ENCODE peak calls at places on chromosomes 13 and 19, in five cellular contexts. One of them, this sample, is unnamed.
A peak's percentile ranks its signal among the peaks of the same experiment; 100 is the strongest.

GRCh38 chr19:45973564-45974338 is at the start of gene NOVA2:
- DNase-seq in ovary: peak; percentile 53
- DNase-seq in thoracic aorta: no peak
- DNase-seq in PC-9: peak; percentile 56
- DNase-seq in HepG2: no peak
- DNase-seq in this sample: no peak

GRCh38 chr13:112885782-112886268 is 83.2 kb upstream of the MCF2L start:
- DNase-seq in ovary: peak; percentile 59
- DNase-seq in thoracic aorta: no peak
- DNase-seq in PC-9: no peak
- DNase-seq in HepG2: peak; percentile 71
- DNase-seq in this sample: peak; percentile 39

GRCh38 chr19:33767898-33768413 is 28.7 kb upstream of the KCTD15 start:
- DNase-seq in ovary: no peak
- DNase-seq in thoracic aorta: no peak
- DNase-seq in PC-9: no peak
- DNase-seq in HepG2: peak; percentile 21
- DNase-seq in this sample: no peak

GRCh38 chr13:34257980-34258379 is 440.0 kb downstream of the RFC3 start:
- DNase-seq in ovary: no peak
- DNase-seq in thoracic aorta: no peak
- DNase-seq in PC-9: no peak
- DNase-seq in HepG2: no peak
- DNase-seq in this sample: no peak

GRCh38 chr13:75226755-75227435 is 255.1 kb downstream of the TBC1D4 start:
- DNase-seq in ovary: no peak
- DNase-seq in thoracic aorta: no peak
- DNase-seq in PC-9: no peak
- DNase-seq in HepG2: no peak
- DNase-seq in this sample: peak; percentile 97

GRCh38 chr19:49543032-49543431 is 15.2 kb downstream of the RCN3 start:
- DNase-seq in ovary: no peak
- DNase-seq in thoracic aorta: no peak
- DNase-seq in PC-9: no peak
- DNase-seq in HepG2: no peak
- DNase-seq in this sample: no peak

GRCh38 chr13:66489586-66489985 is 740.5 kb downstream of the PCDH9 start:
- DNase-seq in ovary: no peak
- DNase-seq in thoracic aorta: no peak
- DNase-seq in PC-9: no peak
- DNase-seq in HepG2: no peak
- DNase-seq in this sample: no peak

GRCh38 chr13:100234524-100235136 is 145.7 kb downstream of the PCCA start:
- DNase-seq in ovary: no peak
- DNase-seq in thoracic aorta: no peak
- DNase-seq in PC-9: no peak
- DNase-seq in HepG2: peak; percentile 77
- DNase-seq in this sample: peak; percentile 43

GRCh38 chr13:112832811-112833210 is 136.2 kb upstream of the MCF2L start:
- DNase-seq in ovary: no peak
- DNase-seq in thoracic aorta: no peak
- DNase-seq in PC-9: no peak
- DNase-seq in HepG2: no peak
- DNase-seq in this sample: no peak

GRCh38 chr13:37870895-37871550 is 1.5 kb upstream of the TRPC4 start:
- DNase-seq in ovary: no peak
- DNase-seq in thoracic aorta: no peak
- DNase-seq in PC-9: no peak
- DNase-seq in HepG2: no peak
- DNase-seq in this sample: no peak

GRCh38 chr13:37870489-37870845 is 895 bp upstream of the TRPC4 start:
- DNase-seq in ovary: no peak
- DNase-seq in thoracic aorta: no peak
- DNase-seq in PC-9: no peak
- DNase-seq in HepG2: no peak
- DNase-seq in this sample: no peak

GRCh38 chr13:37868691-37869505 is 674 bp downstream of the TRPC4 start:
- DNase-seq in ovary: peak; percentile 14
- DNase-seq in thoracic aorta: no peak
- DNase-seq in PC-9: no peak
- DNase-seq in HepG2: no peak
- DNase-seq in this sample: no peak

GRCh38 chr13:37869506-37869755 is 141 bp downstream of the TRPC4 start:
- DNase-seq in ovary: peak; percentile 15
- DNase-seq in thoracic aorta: no peak
- DNase-seq in PC-9: no peak
- DNase-seq in HepG2: no peak
- DNase-seq in this sample: no peak

GRCh38 chr13:37869756-37870488 is at the start of gene TRPC4:
- DNase-seq in ovary: peak; percentile 54
- DNase-seq in thoracic aorta: no peak
- DNase-seq in PC-9: peak; percentile 48
- DNase-seq in HepG2: peak; percentile 12
- DNase-seq in this sample: peak; percentile 62
- H3K4me3 ChIP-seq in ovary: peak within 1 kb of the TSS; percentile 62
- H3K4me3 ChIP-seq in thoracic aorta: peak within 1 kb of the TSS; percentile 80
- H3K4me3 ChIP-seq in PC-9: peak within 1 kb of the TSS; percentile 63
- H3K4me3 ChIP-seq in HepG2: no peak within 1 kb of the TSS
- H3K4me3 ChIP-seq in this sample: peak within 1 kb of the TSS; percentile 97

GRCh38 chr13:81927347-81927746 is 1586.4 kb upstream of the SPRY2 start:
- DNase-seq in ovary: no peak
- DNase-seq in thoracic aorta: no peak
- DNase-seq in PC-9: no peak
- DNase-seq in HepG2: peak; percentile 5
- DNase-seq in this sample: no peak

GRCh38 chr13:81929988-81930387 is 1589.1 kb upstream of the SPRY2 start:
- DNase-seq in ovary: no peak
- DNase-seq in thoracic aorta: no peak
- DNase-seq in PC-9: no peak
- DNase-seq in HepG2: peak; percentile 14
- DNase-seq in this sample: no peak
- TF ChIP-seq CTCF in ovary: no peak
- TF ChIP-seq CTCF in thoracic aorta: no peak
- TF ChIP-seq CTCF in PC-9: peak; percentile 48
- TF ChIP-seq CTCF in HepG2: peak; percentile 44
- TF ChIP-seq CTCF in this sample: peak; percentile 19

GRCh38 chr13:96052655-96053002 is 572 bp downstream of the UGGT2 start:
- DNase-seq in ovary: no peak
- DNase-seq in thoracic aorta: no peak
- DNase-seq in PC-9: peak; percentile 63
- DNase-seq in HepG2: peak; percentile 52
- DNase-seq in this sample: peak; percentile 33
- H3K4me3 ChIP-seq in ovary: peak overlapping the region; percentile 100
- H3K4me3 ChIP-seq in thoracic aorta: peak overlapping the region; percentile 82
- H3K4me3 ChIP-seq in PC-9: peak overlapping the region; percentile 85
- H3K4me3 ChIP-seq in HepG2: peak overlapping the region; percentile 100
- H3K4me3 ChIP-seq in this sample: peak overlapping the region; percentile 66

GRCh38 chr19:51339687-51340656 is 2.0 kb downstream of the VSIG10L start:
- DNase-seq in ovary: peak; percentile 99
- DNase-seq in thoracic aorta: peak; percentile 99
- DNase-seq in PC-9: peak; percentile 90
- DNase-seq in HepG2: peak; percentile 82
- DNase-seq in this sample: peak; percentile 72
- TF ChIP-seq CTCF in ovary: peak; percentile 88
- TF ChIP-seq CTCF in thoracic aorta: peak; percentile 24
- TF ChIP-seq CTCF in PC-9: no peak
- TF ChIP-seq CTCF in HepG2: peak; percentile 52
- TF ChIP-seq CTCF in this sample: no peak

DNA sequence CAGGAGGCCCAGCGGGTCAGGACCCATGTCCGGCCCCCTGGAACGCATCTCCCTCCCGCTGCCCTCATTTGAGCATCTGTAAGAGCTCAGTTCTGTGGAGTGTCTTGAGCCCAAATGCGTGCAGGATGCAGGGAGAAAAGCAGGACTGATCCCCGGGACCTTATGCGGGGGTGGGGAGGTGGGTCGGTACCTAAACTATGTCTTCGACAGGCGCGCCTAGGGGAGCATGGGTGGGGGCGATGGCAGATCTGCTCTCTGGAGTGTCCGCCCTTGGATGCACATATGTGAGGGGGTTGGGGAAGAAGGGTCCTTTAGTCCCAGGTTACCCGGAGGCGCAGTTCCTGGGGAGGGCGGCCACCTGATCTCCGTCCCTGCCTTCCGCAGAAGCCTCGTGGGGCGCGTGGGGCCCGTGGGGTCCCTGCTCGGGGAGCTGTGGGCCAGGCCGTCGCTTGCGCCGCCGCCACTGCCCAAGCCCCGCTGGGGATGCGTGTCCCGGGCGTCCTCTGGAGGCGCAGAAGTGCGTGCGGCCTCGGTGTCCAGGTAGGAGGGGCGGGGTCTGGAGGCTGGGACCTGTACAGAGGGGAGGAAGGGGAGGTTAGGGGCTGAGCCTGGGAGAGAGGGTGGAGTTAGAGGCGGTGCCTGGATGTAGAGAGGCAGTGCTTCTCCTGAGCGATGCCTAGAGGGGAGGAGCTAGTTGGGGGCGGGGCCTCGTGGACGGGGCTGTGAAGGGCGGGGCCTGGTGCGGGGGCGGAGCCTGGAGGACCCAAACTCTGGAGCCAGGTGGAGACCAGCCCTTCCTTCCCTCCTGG is 2.8 kb downstream of the CILP2 start:
- DNase-seq in ovary: peak; percentile 51
- DNase-seq in thoracic aorta: no peak
- DNase-seq in PC-9: peak; percentile 91
- DNase-seq in HepG2: no peak
- DNase-seq in this sample: no peak
- H3K4me3 ChIP-seq in ovary: no peak overlapping the region
- H3K4me3 ChIP-seq in thoracic aorta: peak overlapping the region; percentile 43
- H3K4me3 ChIP-seq in PC-9: peak overlapping the region; percentile 58
- H3K4me3 ChIP-seq in HepG2: no peak overlapping the region
- H3K4me3 ChIP-seq in this sample: no peak overlapping the region